ENCODE peak calls at places on chromosomes 4 and X, in five cellular contexts. One of them, this sample, is unnamed.

GRCh38 chr4:84632092-84632491 is 49.2 kb downstream of the CDS1 start:
- DNase-seq in PC-3: peak; percentile 79
- DNase-seq in GM12878: no peak
- DNase-seq in prostate gland: no peak
- DNase-seq in WERI-Rb-1: no peak
- DNase-seq in this sample: no peak

GRCh38 chrX:17413228-17413627 is 38.2 kb downstream of the NHS start:
- DNase-seq in WERI-Rb-1: no peak
- DNase-seq in PC-3: peak; percentile 45
- DNase-seq in GM12878: no peak
- DNase-seq in prostate gland: no peak
- DNase-seq in this sample: no peak

GRCh38 chr4:181548873-181549541 is 694.2 kb upstream of the TENM3 start:
- DNase-seq in WERI-Rb-1: no peak
- DNase-seq in GM12878: no peak
- DNase-seq in PC-3: peak; percentile 20
- DNase-seq in prostate gland: no peak
- DNase-seq in this sample: no peak

GRCh38 chr4:84708406-84709135 is 125.6 kb downstream of the CDS1 start:
- DNase-seq in PC-3: no peak
- DNase-seq in GM12878: no peak
- DNase-seq in WERI-Rb-1: no peak
- DNase-seq in prostate gland: no peak
- DNase-seq in this sample: no peak

GRCh38 chrX:126770179-126770578 is 49.4 kb upstream of the PRR32 start:
- DNase-seq in GM12878: no peak
- DNase-seq in prostate gland: no peak
- DNase-seq in WERI-Rb-1: peak; percentile 12
- DNase-seq in PC-3: peak; percentile 46
- DNase-seq in this sample: no peak

GRCh38 chrX:15877380-15877779 is 22.8 kb upstream of the AP1S2 start:
- DNase-seq in PC-3: peak; percentile 22
- DNase-seq in prostate gland: no peak
- DNase-seq in WERI-Rb-1: no peak
- DNase-seq in GM12878: no peak
- DNase-seq in this sample: no peak

GRCh38 chr4:41133619-41134018 is 80.7 kb downstream of the APBB2 start:
- DNase-seq in PC-3: no peak
- DNase-seq in GM12878: no peak
- DNase-seq in prostate gland: no peak
- DNase-seq in WERI-Rb-1: peak; percentile 24
- DNase-seq in this sample: no peak

GRCh38 chrX:34880656-34881055 is 61.9 kb upstream of the FAM47B start:
- DNase-seq in PC-3: peak; percentile 63
- DNase-seq in prostate gland: no peak
- DNase-seq in WERI-Rb-1: no peak
- DNase-seq in GM12878: no peak
- DNase-seq in this sample: no peak

GRCh38 chrX:134936542-134936941 is 54.2 kb upstream of the SMIM10 start:
- DNase-seq in GM12878: no peak
- DNase-seq in prostate gland: no peak
- DNase-seq in PC-3: peak; percentile 64
- DNase-seq in WERI-Rb-1: no peak
- DNase-seq in this sample: no peak

DNA sequence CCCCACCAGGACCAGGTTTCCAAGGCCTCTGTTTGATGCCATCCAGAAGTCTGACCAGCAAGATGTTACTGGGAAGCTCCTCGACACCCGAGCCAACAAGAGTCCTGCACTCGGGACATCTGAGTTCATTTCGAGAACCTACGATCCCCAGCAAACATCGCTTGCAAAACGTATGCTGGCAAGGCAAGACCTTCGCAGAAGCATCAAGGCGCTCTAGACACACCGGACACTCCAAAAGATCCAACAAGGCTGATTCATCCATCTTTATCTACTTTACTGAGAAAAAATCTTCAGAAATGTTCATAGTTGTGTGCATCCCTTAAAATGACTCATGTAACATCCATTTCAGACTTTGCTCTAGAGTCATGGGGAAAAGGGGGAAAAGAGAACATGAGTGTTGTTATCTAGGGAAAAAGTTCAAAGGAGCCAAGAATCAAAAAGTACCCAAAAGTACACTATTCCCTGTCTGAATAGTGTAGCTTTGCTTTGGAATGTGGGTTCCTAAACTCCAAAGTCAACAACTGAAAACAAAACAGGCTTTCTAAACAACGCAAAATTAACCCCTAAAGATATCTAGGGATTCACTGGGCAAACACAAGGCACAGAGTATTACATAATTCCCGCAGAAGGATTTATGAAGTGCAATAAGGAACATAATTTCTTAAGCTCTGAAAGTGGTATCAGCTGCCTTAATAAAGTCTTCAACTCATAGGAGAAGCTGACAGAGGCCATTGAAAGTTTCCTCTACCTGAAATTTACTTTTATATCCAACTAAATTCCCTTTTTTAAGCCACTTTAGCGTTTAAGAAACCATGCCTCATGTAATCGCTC is 1.6 kb downstream of the SH3RF1 start:
- DNase-seq in prostate gland: peak; percentile 20
- DNase-seq in PC-3: peak; percentile 74
- DNase-seq in WERI-Rb-1: no peak
- DNase-seq in GM12878: no peak
- DNase-seq in this sample: no peak
- H3K4me3 ChIP-seq in prostate gland: peak overlapping the region; percentile 92
- H3K4me3 ChIP-seq in PC-3: peak overlapping the region; percentile 87
- H3K4me3 ChIP-seq in WERI-Rb-1: peak overlapping the region; percentile 55
- H3K4me3 ChIP-seq in GM12878: peak overlapping the region; percentile 80
- H3K4me3 ChIP-seq in this sample: peak overlapping the region; percentile 79

GRCh38 chr4:135476272-135476671 is 1274.7 kb upstream of the PABPC4L start:
- DNase-seq in WERI-Rb-1: no peak
- DNase-seq in GM12878: no peak
- DNase-seq in prostate gland: no peak
- DNase-seq in PC-3: no peak
- DNase-seq in this sample: no peak
- H3K4me3 ChIP-seq in WERI-Rb-1: no peak overlapping the region
- H3K4me3 ChIP-seq in GM12878: no peak overlapping the region
- H3K4me3 ChIP-seq in prostate gland: no peak overlapping the region
- H3K4me3 ChIP-seq in PC-3: no peak overlapping the region
- H3K4me3 ChIP-seq in this sample: no peak overlapping the region

GRCh38 chr4:78778530-78778929 is 2.4 kb downstream of the BMP2K start:
- DNase-seq in WERI-Rb-1: no peak
- DNase-seq in GM12878: no peak
- DNase-seq in prostate gland: no peak
- DNase-seq in PC-3: no peak
- DNase-seq in this sample: no peak
- H3K4me3 ChIP-seq in WERI-Rb-1: no peak overlapping the region
- H3K4me3 ChIP-seq in GM12878: peak overlapping the region; percentile 99
- H3K4me3 ChIP-seq in prostate gland: no peak overlapping the region
- H3K4me3 ChIP-seq in PC-3: peak overlapping the region; percentile 87
- H3K4me3 ChIP-seq in this sample: no peak overlapping the region

DNA sequence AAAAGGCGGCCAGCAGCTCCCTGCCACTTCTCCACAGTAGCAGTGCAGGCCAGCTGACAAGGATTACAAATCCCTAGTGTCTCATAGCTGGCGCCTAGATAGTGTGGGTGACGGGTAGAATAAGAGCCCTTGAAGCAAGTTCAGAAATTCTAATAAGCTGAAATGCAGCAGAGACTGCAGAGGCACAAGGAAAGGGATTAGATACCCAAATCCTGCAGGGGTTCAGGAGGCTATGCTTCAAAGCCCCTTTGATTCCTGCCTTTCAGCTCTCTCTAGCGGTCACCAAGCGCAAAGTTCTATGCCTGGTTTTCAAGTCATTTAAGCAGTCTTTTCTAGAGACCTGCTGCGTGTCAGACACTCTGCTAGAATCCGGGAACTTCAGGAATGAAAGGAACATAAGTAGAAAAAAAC is 79.2 kb downstream of the RLIM start:
- DNase-seq in GM12878: no peak
- DNase-seq in WERI-Rb-1: peak; percentile 37
- DNase-seq in PC-3: peak; percentile 54
- DNase-seq in prostate gland: peak; percentile 4
- DNase-seq in this sample: no peak
- H3K4me3 ChIP-seq in GM12878: peak overlapping the region; percentile 63
- H3K4me3 ChIP-seq in WERI-Rb-1: peak overlapping the region; percentile 59
- H3K4me3 ChIP-seq in PC-3: peak overlapping the region; percentile 71
- H3K4me3 ChIP-seq in prostate gland: peak overlapping the region; percentile 27
- H3K4me3 ChIP-seq in this sample: no peak overlapping the region

GRCh38 chr4:137956256-137956655 is 285.9 kb downstream of the SLC7A11 start:
- DNase-seq in PC-3: peak; percentile 47
- DNase-seq in prostate gland: no peak
- DNase-seq in GM12878: no peak
- DNase-seq in WERI-Rb-1: no peak
- DNase-seq in this sample: no peak
- H3K4me3 ChIP-seq in PC-3: no peak overlapping the region
- H3K4me3 ChIP-seq in prostate gland: no peak overlapping the region
- H3K4me3 ChIP-seq in GM12878: no peak overlapping the region
- H3K4me3 ChIP-seq in WERI-Rb-1: no peak overlapping the region
- H3K4me3 ChIP-seq in this sample: no peak overlapping the region

GRCh38 chr4:128323401-128323800 is 35.8 kb upstream of the PGRMC2 start:
- DNase-seq in WERI-Rb-1: no peak
- DNase-seq in GM12878: no peak
- DNase-seq in prostate gland: no peak
- DNase-seq in PC-3: peak; percentile 44
- DNase-seq in this sample: no peak
- H3K4me3 ChIP-seq in WERI-Rb-1: no peak overlapping the region
- H3K4me3 ChIP-seq in GM12878: no peak overlapping the region
- H3K4me3 ChIP-seq in prostate gland: no peak overlapping the region
- H3K4me3 ChIP-seq in PC-3: no peak overlapping the region
- H3K4me3 ChIP-seq in this sample: no peak overlapping the region

GRCh38 chrX:87728459-87728858 is 210.9 kb downstream of the KLHL4 start:
- DNase-seq in GM12878: no peak
- DNase-seq in prostate gland: no peak
- DNase-seq in PC-3: no peak
- DNase-seq in WERI-Rb-1: no peak
- DNase-seq in this sample: no peak

GRCh38 chrX:87732133-87732532 is 214.5 kb downstream of the KLHL4 start:
- DNase-seq in prostate gland: no peak
- DNase-seq in PC-3: peak; percentile 9
- DNase-seq in GM12878: no peak
- DNase-seq in WERI-Rb-1: no peak
- DNase-seq in this sample: no peak

GRCh38 chrX:87727615-87728014 is 210.0 kb downstream of the KLHL4 start:
- DNase-seq in prostate gland: no peak
- DNase-seq in WERI-Rb-1: no peak
- DNase-seq in GM12878: no peak
- DNase-seq in PC-3: no peak
- DNase-seq in this sample: no peak

DNA sequence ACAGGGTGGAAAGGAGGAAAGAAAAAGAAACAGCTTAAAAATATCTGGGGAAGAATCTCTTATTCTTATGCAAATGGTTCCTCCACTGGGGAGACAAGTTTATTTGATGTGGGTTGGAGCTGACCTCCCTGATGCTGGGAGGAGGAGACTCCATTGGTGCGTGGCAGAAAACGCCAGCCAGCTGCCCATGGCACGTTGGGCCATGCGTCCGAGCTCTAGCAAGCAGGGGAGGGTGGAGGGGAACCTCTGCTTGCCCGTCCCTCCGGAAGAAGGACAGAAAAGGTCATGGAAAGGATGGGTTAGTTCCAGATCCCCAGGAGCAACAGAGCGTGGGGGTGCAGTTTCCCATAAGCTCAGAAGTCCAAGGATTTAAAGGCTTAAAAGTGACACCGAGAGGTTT is 210.4 kb downstream of the KLHL4 start:
- DNase-seq in PC-3: no peak
- DNase-seq in prostate gland: no peak
- DNase-seq in WERI-Rb-1: no peak
- DNase-seq in GM12878: no peak
- DNase-seq in this sample: no peak
- H3K4me3 ChIP-seq in PC-3: no peak overlapping the region
- H3K4me3 ChIP-seq in prostate gland: no peak overlapping the region
- H3K4me3 ChIP-seq in WERI-Rb-1: no peak overlapping the region
- H3K4me3 ChIP-seq in GM12878: no peak overlapping the region
- H3K4me3 ChIP-seq in this sample: no peak overlapping the region

DNA sequence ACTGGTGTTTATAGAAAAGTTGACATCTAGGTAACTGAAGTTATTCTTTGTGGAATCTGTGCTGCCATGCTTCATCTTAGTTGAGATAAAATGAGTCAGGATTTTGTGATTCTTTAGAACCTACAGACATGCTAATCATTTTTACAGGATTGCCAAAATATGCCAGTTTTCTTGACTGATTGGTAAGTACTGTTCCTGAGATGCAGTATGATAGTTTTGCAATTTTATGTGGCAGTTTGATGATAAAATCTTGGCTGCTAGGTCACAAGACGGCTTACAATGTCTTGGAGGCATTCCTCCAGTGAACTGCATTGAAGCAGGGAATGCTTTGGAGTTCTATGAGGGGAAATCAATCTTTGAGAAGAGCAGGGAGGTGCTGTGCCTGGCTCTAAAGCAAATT is 104.4 kb upstream of the ESX1 start:
- DNase-seq in PC-3: no peak
- DNase-seq in WERI-Rb-1: no peak
- DNase-seq in prostate gland: no peak
- DNase-seq in GM12878: no peak
- DNase-seq in this sample: no peak
- H3K4me3 ChIP-seq in PC-3: no peak overlapping the region
- H3K4me3 ChIP-seq in WERI-Rb-1: no peak overlapping the region
- H3K4me3 ChIP-seq in prostate gland: no peak overlapping the region
- H3K4me3 ChIP-seq in GM12878: no peak overlapping the region
- H3K4me3 ChIP-seq in this sample: no peak overlapping the region